ENCODE peak calls at places on chromosomes 3 and 15, in five cellular contexts. P is adrenal gland; C is IMR-90; B is RWPE1; D is CD8-positive, alpha-beta T cell. V is an unnamed sample.

GRCh38 chr3:27669505-27670085 is 52.5 kb downstream of the EOMES start:
- DNase-seq in P (no peak), B (no peak), D (no peak), C (no peak), V (no peak)

GRCh38 chr15:41429003-41429890 is 12.4 kb downstream of the RTF1 start:
- DNase-seq in D (no peak), C (peak; percentile 19), B (no peak), P (peak; percentile 45), V (no peak)

GRCh38 chr3:106485802-106486201 is 617.0 kb upstream of the CBLB start:
- DNase-seq in D (no peak), P (no peak), B (no peak), C (no peak), V (no peak)

GRCh38 chr15:100525894-100526512 is 2.7 kb downstream of the CERS3 start:
- DNase-seq in B (no peak), D (no peak), C (no peak), P (no peak), V (peak; percentile 5)

GRCh38 chr3:161371441-161372320 is at the start of gene SPTSSB:
- DNase-seq in P (no peak), C (no peak), D (peak; percentile 56), B (peak; percentile 57), V (peak; percentile 23)

GRCh38 chr3:174767853-174768382 is 91.2 kb upstream of the NAALADL2 start:
- DNase-seq in C (peak; percentile 56), P (no peak), D (no peak), B (no peak), V (no peak)

GRCh38 chr15:92339361-92339760 is 54.3 kb upstream of the ST8SIA2 start:
- DNase-seq in B (no peak), C (no peak), P (no peak), D (no peak), V (no peak)

GRCh38 chr3:101849714-101850326 is 506 bp downstream of the NFKBIZ start:
- DNase-seq in B (no peak), D (peak; percentile 59), C (no peak), P (peak; percentile 69), V (peak; percentile 57)

GRCh38 chr15:70362911-70363310 is 265.2 kb upstream of the TLE3 start:
- DNase-seq in C (peak; percentile 18), B (no peak), D (no peak), P (peak; percentile 61), V (no peak)

GRCh38 chr3:133413166-133414020 is 13.5 kb downstream of the BFSP2 start:
- DNase-seq in D (no peak), B (no peak), P (no peak), C (peak; percentile 58), V (no peak)

GRCh38 chr3:151156618-151157216 is 46.3 kb downstream of the GPR171 start:
- DNase-seq in B (peak; percentile 58), C (peak; percentile 61), P (no peak), D (no peak), V (no peak)

GRCh38 chr3:108089544-108089943 is 1.3 kb downstream of the CD47 start:
- DNase-seq in D (no peak), B (no peak), P (no peak), C (no peak), V (no peak)

GRCh38 chr3:188002626-188003138 is 151.3 kb upstream of the LPP start:
- DNase-seq in D (no peak), P (no peak), C (no peak), B (no peak), V (no peak)

GRCh38 chr15:96330064-96330449 is 443 bp upstream of the NR2F2 start:
- DNase-seq in P (peak; percentile 86), B (peak; percentile 64), C (peak; percentile 89), D (no peak), V (no peak)

GRCh38 chr3:125556314-125556713 is 36.3 kb upstream of the SNX4 start:
- DNase-seq in C (peak; percentile 89), B (peak; percentile 3), D (no peak), P (no peak), V (no peak)

GRCh38 chr3:105868450-105868744 is 415 bp downstream of the CBLB start:
- DNase-seq in D (no peak), P (peak; percentile 80), B (peak; percentile 18), C (peak; percentile 52), V (no peak)

GRCh38 chr15:47477253-47477652 is 240.1 kb upstream of the SEMA6D start:
- DNase-seq in D (no peak), P (peak; percentile 55), B (no peak), C (no peak), V (no peak)

GRCh38 chr3:195774917-195775316 is 36.8 kb downstream of the MUC4 start:
- DNase-seq in P (peak; percentile 78), D (no peak), B (no peak), C (no peak), V (no peak)

GRCh38 chr3:194939532-194939909 is 253.8 kb downstream of the FAM43A start:
- DNase-seq in C (no peak), B (no peak), D (no peak), P (no peak), V (no peak)

GRCh38 chr15:47609693-47610092 is 107.6 kb upstream of the SEMA6D start:
- DNase-seq in C (no peak), B (no peak), D (no peak), P (no peak), V (no peak)

GRCh38 chr3:42265059-42265991 is 660 bp downstream of the CCK start:
- DNase-seq in C (no peak), P (no peak), B (no peak), D (no peak), V (no peak)

GRCh38 chr3:134617608-134618472 is 33.0 kb downstream of the KY start:
- DNase-seq in B (no peak), C (no peak), D (no peak), P (no peak), V (no peak)

GRCh38 chr15:27701014-27701413 is 398.1 kb downstream of the OCA2 start:
- DNase-seq in P (no peak), C (no peak), D (no peak), B (no peak), V (no peak)

GRCh38 chr15:52642386-52643361 is 36.5 kb downstream of the ATOSA start:
- DNase-seq in B (no peak), P (no peak), C (peak; percentile 83), D (no peak), V (no peak)

GRCh38 chr3:45704544-45704943 is 15.3 kb downstream of the SACM1L start:
- DNase-seq in B (no peak), C (no peak), P (no peak), D (no peak), V (no peak)

GRCh38 chr3:168570404-168571173 is 474.9 kb upstream of the GOLIM4 start:
- DNase-seq in C (peak; percentile 0), P (no peak), D (no peak), B (no peak), V (no peak)

GRCh38 chr3:168574455-168575158 is 478.9 kb upstream of the GOLIM4 start:
- DNase-seq in B (no peak), D (no peak), C (no peak), P (no peak), V (no peak)

GRCh38 chr3:168579010-168579409 is 483.3 kb upstream of the GOLIM4 start:
- DNase-seq in C (no peak), D (no peak), P (no peak), B (no peak), V (no peak)

DNA sequence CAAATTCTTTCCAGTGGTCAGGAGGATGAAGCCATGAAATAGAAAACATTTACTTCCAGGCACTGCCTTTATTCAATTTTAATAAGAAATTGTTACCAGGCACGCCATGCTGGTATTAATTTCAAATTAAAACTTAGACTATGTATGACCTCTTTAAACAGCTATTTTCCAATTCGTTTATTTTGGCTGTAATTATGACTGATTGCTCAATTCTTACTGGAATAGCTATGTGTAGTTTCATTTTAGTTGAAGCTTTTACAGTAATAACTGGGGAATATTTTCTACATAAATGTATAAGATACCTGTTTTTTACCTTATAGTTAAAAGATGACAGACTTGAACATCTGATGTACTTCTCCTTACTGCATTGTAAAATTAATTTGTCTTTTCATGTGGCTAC is 480.0 kb upstream of the GOLIM4 start:
- DNase-seq in D (no peak), C (no peak), P (no peak), B (no peak), V (no peak)
- H3K27ac ChIP-seq in D (no peak overlapping the region), C (no peak overlapping the region), P (no peak overlapping the region), B (no peak overlapping the region), V (no peak overlapping the region)

GRCh38 chr3:98592345-98592935 is 971 bp downstream of the CPOX start:
- DNase-seq in D (no peak), C (no peak), P (no peak), B (no peak), V (no peak)

GRCh38 chr3:98594630-98594961 is 1.2 kb upstream of the CPOX start:
- DNase-seq in B (no peak), P (no peak), D (no peak), C (no peak), V (no peak)

GRCh38 chr3:98596087-98596486 is 2.7 kb upstream of the CPOX start:
- DNase-seq in P (no peak), D (no peak), C (no peak), B (no peak), V (no peak)

GRCh38 chr3:98596902-98597500 is 3.6 kb upstream of the CPOX start:
- DNase-seq in B (peak; percentile 32), C (peak; percentile 34), P (no peak), D (no peak), V (no peak)

GRCh38 chr3:98593046-98593936 is at the start of gene CPOX:
- DNase-seq in C (peak; percentile 88), D (peak; percentile 79), B (peak; percentile 85), P (peak; percentile 91), V (peak; percentile 86)
- H3K27ac ChIP-seq in C (peak within 1 kb of the TSS; percentile 65), D (peak within 1 kb of the TSS; percentile 61), B (peak within 1 kb of the TSS; percentile 86), P (peak within 1 kb of the TSS; percentile 88), V (peak within 1 kb of the TSS; percentile 83)

DNA sequence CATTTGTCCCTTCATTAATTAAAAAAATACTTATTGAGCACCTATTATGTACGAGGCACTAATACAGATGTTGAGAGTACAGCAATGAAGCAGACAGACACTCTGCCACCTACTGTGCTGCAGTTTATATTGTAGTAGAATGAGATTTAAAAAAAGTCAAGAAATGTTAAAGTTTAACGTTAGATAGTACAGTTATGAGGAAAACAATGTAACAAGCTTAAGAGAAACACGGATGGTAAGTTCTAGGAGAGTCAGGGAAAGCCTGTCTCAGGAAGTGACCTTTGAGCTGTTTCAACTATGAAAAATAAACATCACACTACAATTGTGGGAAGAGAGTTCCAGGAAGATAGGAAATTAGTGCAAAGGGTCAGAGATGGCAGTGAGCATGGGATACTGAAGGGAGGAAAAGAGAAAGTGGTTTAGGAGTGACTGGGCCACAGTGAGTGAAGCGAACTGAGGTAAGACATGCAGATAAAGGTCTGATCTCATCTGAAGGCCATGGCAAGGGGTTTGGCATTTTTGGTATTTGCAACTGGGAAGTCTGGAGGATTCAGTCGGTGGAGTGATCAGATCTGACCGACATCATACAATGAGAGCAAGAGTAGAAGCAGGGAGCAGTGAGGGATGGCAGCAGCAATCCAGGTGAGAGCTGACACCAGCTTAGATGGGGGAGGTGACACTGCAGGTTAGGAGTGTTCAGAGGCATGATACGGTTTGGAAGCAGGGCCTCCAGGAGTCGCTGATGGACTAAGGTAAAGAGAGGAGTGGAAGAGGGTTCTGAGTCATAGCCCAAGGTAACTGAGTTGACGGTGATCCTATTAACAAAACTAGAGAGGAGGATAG is 28.5 kb downstream of the PLSCR4 start:
- DNase-seq in P (no peak), C (peak; percentile 33), D (no peak), B (peak; percentile 3), V (no peak)
- H3K27ac ChIP-seq in P (peak overlapping the region; percentile 73), C (no peak overlapping the region), D (no peak overlapping the region), B (no peak overlapping the region), V (no peak overlapping the region)

DNA sequence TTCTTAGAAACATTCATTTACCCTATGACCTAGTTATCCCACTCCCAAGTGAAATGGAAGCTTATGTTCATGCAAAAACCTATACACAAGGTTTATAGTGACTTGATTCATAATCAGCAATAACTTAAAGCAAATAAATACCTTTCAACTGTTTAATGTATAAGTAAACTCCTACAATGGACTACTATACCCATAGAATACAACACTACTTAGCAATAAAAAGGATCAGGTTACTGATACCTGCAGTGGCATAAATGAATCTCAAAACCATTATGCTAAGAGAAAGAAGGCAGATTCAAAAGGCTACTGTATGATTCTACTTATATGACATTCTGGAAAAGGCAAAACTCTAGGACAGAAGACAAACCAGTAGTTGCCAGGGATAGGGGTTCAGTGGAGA is 8.3 kb upstream of the POLR2M start:
- DNase-seq in B (no peak), P (no peak), D (no peak), C (no peak), V (no peak)
- H3K27ac ChIP-seq in B (no peak overlapping the region), P (no peak overlapping the region), D (no peak overlapping the region), C (no peak overlapping the region), V (no peak overlapping the region)